ENCODE peak calls at places on chromosome 14, in four cellular contexts. T is Panc1, Y is foreskin fibroblast, X is GM23338. I is an unnamed sample.

GRCh38 chr14:72888202-72888601 is 5.7 kb downstream of the DPF3 start:
- DNase-seq in T (no peak), X (no peak), Y (no peak), I (no peak)

GRCh38 chr14:65101631-65102440 is 481 bp downstream of the MAX start:
- DNase-seq in T (no peak), Y (no peak), X (peak; percentile 51), I (no peak)

GRCh38 chr14:98903371-98903770 is 368.6 kb downstream of the BCL11B start:
- DNase-seq in T (no peak), Y (no peak), X (no peak), I (no peak)

GRCh38 chr14:89307409-89307808 is 109.6 kb downstream of the FOXN3 start:
- DNase-seq in Y (no peak), X (no peak), T (no peak), I (no peak)

GRCh38 chr14:52076334-52076733 is 7.5 kb upstream of the NID2 start:
- DNase-seq in Y (peak; percentile 95), T (peak; percentile 47), X (no peak), I (no peak)

GRCh38 chr14:50395448-50395847 is 1.2 kb downstream of the CDKL1 start:
- DNase-seq in Y (no peak), T (no peak), X (no peak), I (no peak)

GRCh38 chr14:90295870-90296516 is 35.7 kb downstream of the NRDE2 start:
- DNase-seq in Y (no peak), X (no peak), T (no peak), I (no peak)

GRCh38 chr14:90523544-90523943 is 126.7 kb downstream of the CALM1 start:
- DNase-seq in T (no peak), Y (no peak), X (no peak), I (no peak)

GRCh38 chr14:73463411-73463810 is 5.1 kb upstream of the NUMB start:
- DNase-seq in Y (peak; percentile 99), X (no peak), T (peak; percentile 39), I (peak; percentile 45)

GRCh38 chr14:54742492-54743350 is 159.9 kb downstream of the GCH1 start:
- DNase-seq in T (no peak), X (no peak), Y (no peak), I (no peak)

GRCh38 chr14:56741325-56741724 is 69.0 kb downstream of the OTX2 start:
- DNase-seq in Y (no peak), X (no peak), T (no peak), I (no peak)

GRCh38 chr14:73393375-73393774 is 65.0 kb downstream of the NUMB start:
- DNase-seq in Y (no peak), T (no peak), X (no peak), I (no peak)

GRCh38 chr14:55913324-55914035 is 204.7 kb upstream of the PELI2 start:
- DNase-seq in X (no peak), T (no peak), Y (peak; percentile 28), I (no peak)

GRCh38 chr14:102472815-102473158 is 36.8 kb downstream of the ANKRD9 start:
- DNase-seq in X (no peak), T (no peak), Y (no peak), I (no peak)

GRCh38 chr14:85536835-85537195 is 6.9 kb downstream of the FLRT2 start:
- DNase-seq in Y (no peak), T (no peak), X (no peak), I (no peak)

GRCh38 chr14:39291739-39292138 is 58.0 kb downstream of the MIA2 start:
- DNase-seq in X (no peak), Y (no peak), T (no peak), I (no peak)

GRCh38 chr14:105857223-105857815 is 330.9 kb downstream of the TMEM121 start:
- DNase-seq in X (no peak), Y (no peak), T (no peak), I (no peak)

GRCh38 chr14:100645200-100645985 is 58.2 kb upstream of the BEGAIN start:
- DNase-seq in T (no peak), X (peak; percentile 97), Y (peak; percentile 53), I (peak; percentile 64)
- H3K4me3 ChIP-seq in T (no peak overlapping the region), X (peak overlapping the region; percentile 45), Y (no peak overlapping the region), I (no peak overlapping the region)

GRCh38 chr14:77986808-77987207 is 183.4 kb upstream of the NRXN3 start:
- DNase-seq in X (no peak), T (no peak), Y (no peak), I (no peak)

GRCh38 chr14:77988966-77989365 is 181.2 kb upstream of the NRXN3 start:
- DNase-seq in X (no peak), Y (no peak), T (no peak), I (peak; percentile 57)

GRCh38 chr14:77991128-77991772 is 178.9 kb upstream of the NRXN3 start:
- DNase-seq in Y (no peak), X (peak; percentile 57), T (no peak), I (no peak)

GRCh38 chr14:77988096-77988870 is 181.9 kb upstream of the NRXN3 start:
- DNase-seq in Y (no peak), T (no peak), X (no peak), I (no peak)

DNA sequence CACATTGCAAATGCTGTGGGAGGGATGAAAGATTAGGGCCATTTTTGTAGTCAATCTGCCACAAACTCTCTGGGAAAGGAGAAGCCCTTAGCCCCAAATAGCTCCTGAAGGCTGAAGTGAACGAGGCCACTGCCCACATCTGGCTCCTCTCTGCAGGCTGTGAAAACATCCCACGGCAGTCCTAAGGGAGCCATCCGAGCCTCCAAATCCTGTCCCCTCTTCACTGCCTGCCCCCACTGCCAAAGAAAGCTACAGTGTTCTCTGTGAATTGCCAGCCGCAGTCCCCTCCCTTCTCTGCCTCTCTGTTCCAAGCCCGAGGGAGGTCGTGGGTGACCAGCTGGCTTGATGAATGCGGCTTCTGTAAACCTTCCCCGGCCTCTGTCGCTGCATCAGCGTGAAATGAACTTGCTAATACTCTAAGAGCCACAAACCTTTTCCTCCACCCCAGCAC is 180.7 kb upstream of the NRXN3 start:
- DNase-seq in T (no peak), Y (no peak), X (no peak), I (no peak)
- TF ChIP-seq CTCF in T (no peak), Y (no peak), X (no peak), I (no peak)

GRCh38 chr14:23093993-23094665 is 807 bp downstream of the ACIN1 start:
- DNase-seq in T (no peak), Y (no peak), X (peak; percentile 96), I (no peak)

GRCh38 chr14:23091294-23092225 is 3.4 kb downstream of the ACIN1 start:
- DNase-seq in X (no peak), Y (no peak), T (no peak), I (no peak)

GRCh38 chr14:23094666-23095195 is at the start of gene ACIN1:
- DNase-seq in T (peak; percentile 53), X (no peak), Y (peak; percentile 81), I (peak; percentile 68)

GRCh38 chr14:23093526-23093925 is 1.4 kb downstream of the ACIN1 start:
- DNase-seq in X (no peak), Y (no peak), T (no peak), I (no peak)

DNA sequence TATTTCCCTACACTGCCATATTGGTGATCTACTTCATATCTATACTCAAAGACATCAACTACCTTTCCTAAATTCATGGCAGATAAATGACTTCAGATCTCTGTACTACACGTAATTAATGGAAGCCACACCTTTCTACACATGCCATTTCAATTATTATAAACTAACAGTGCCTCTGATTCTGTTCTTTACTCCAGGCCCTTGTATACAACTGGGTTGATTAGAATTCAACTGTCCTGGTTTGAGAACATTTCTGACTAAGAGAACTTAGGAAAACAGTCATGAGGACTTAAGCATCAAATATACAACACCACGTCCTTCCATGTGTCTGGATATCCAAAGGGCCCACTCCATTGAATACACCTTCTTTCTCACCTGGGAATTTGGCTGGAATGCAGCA is 1.8 kb downstream of the ACIN1 start:
- DNase-seq in Y (no peak), X (no peak), T (no peak), I (no peak)
- H3K4me3 ChIP-seq in Y (peak overlapping the region; percentile 75), X (peak overlapping the region; percentile 84), T (no peak overlapping the region), I (peak overlapping the region; percentile 94)

DNA sequence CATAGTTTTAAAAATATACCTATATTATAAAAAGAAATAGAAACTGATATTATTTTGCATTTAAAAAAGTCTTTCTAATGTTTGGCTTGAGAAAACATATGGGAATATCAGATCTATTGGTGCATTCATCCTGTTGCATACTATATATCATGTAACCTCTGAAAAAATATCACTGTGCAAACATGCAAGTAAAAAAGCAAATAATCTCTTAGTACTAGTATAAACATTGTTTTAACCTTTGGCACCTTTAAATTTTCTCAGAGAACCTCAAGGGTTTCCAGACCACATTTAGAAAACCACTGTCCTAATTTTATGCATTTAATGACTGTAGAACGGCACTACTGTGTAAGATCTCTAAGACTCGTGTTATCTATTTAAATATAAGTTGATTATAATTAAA is 416.8 kb downstream of the LRFN5 start:
- DNase-seq in X (no peak), Y (no peak), T (no peak), I (no peak)
- TF ChIP-seq CTCF in X (no peak), Y (no peak), T (no peak), I (no peak)

GRCh38 chr14:104752338-104752734 is 611 bp upstream of the SIVA1 start:
- DNase-seq in T (no peak), Y (no peak), X (no peak), I (no peak)

GRCh38 chr14:104749958-104750529 is 2.9 kb upstream of the SIVA1 start:
- DNase-seq in T (no peak), Y (no peak), X (no peak), I (no peak)

GRCh38 chr14:104750658-104751057 is 2.3 kb upstream of the SIVA1 start:
- DNase-seq in Y (no peak), X (no peak), T (no peak), I (no peak)

GRCh38 chr14:104752735-104753527 is at the start of gene SIVA1:
- DNase-seq in X (peak; percentile 100), Y (peak; percentile 100), T (peak; percentile 93), I (peak; percentile 91)

GRCh38 chr14:104751539-104752337 is 1.2 kb upstream of the SIVA1 start:
- DNase-seq in X (no peak), T (no peak), Y (no peak), I (no peak)
- H3K4me3 ChIP-seq in X (peak overlapping the region; percentile 93), T (peak overlapping the region; percentile 88), Y (peak overlapping the region; percentile 86), I (peak overlapping the region; percentile 88)

GRCh38 chr14:82855912-82856381 is 1322.3 kb upstream of the SEL1L start:
- DNase-seq in T (no peak), X (peak; percentile 34), Y (no peak), I (no peak)
- TF ChIP-seq CTCF in T (peak; percentile 30), X (peak; percentile 47), Y (no peak), I (no peak)

DNA sequence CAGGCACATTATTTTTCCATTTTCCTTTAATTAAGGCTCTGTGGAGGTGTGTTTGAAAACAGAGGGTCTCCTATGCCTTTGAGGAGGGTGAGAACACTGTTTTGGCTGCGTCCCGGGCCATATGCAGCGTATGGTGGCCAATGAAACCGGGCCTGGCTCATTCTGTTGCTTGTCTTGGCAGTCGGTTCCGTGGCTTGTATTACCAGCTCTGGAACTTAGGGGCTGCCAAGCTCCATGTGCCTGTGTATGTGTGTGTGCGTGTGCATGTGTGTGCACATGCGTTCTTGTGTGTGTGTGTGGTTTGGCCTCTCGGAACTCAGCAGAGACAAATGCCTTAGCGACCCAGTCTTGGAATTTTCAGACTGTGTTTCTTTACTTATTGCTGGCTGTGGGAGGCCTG is 2.7 kb downstream of the JDP2 start:
- DNase-seq in Y (no peak), X (no peak), T (no peak), I (no peak)
- H3K4me3 ChIP-seq in Y (peak overlapping the region; percentile 81), X (peak overlapping the region; percentile 87), T (no peak overlapping the region), I (peak overlapping the region; percentile 60)

GRCh38 chr14:61080591-61081010 is 99.6 kb downstream of the SLC38A6 start:
- DNase-seq in Y (peak; percentile 96), X (peak; percentile 15), T (no peak), I (peak; percentile 99)
- TF ChIP-seq CTCF in Y (peak; percentile 14), X (no peak), T (no peak), I (peak; percentile 18)